ENCODE peak calls at places on chromosomes 1 and 21, in six cellular contexts. U is breast epithelium, B is mesendoderm, V is T-helper 9 cell, Y is Daoy, X is mesenteric fat pad. W is an unnamed sample.

GRCh38 chr1:183733610-183734219 is 71.2 kb upstream of the RGL1 start:
- DNase-seq in U (no peak), B (no peak), V (no peak), Y (no peak), X (no peak), W (peak; percentile 18)

GRCh38 chr1:209485167-209485566 is 98.3 kb upstream of the CAMK1G start:
- DNase-seq in U (no peak), B (no peak), V (no peak), Y (peak; percentile 86), X (no peak), W (no peak)

GRCh38 chr1:178651742-178652141 is 73.3 kb upstream of the RALGPS2 start:
- DNase-seq in U (no peak), B (no peak), V (no peak), Y (no peak), X (no peak), W (peak; percentile 52)

GRCh38 chr1:1211541-1212511 is 2.1 kb downstream of the TNFRSF4 start:
- DNase-seq in U (no peak), B (no peak), V (no peak), Y (no peak), X (no peak), W (no peak)

GRCh38 chr1:9705337-9706098 is 54.0 kb downstream of the PIK3CD start:
- DNase-seq in U (no peak), B (no peak), V (no peak), Y (no peak), X (no peak), W (no peak)

GRCh38 chr21:31181089-31181757 is 142.9 kb upstream of the KRTAP19-8 start:
- DNase-seq in U (no peak), B (no peak), V (peak; percentile 12), Y (no peak), X (no peak), W (no peak)

GRCh38 chr1:186967659-186968394 is 139.1 kb downstream of the PLA2G4A start:
- DNase-seq in U (no peak), B (peak; percentile 76), V (no peak), Y (no peak), X (no peak), W (no peak)

GRCh38 chr1:3034728-3035610 is 13.7 kb downstream of the ACTRT2 start:
- DNase-seq in U (no peak), B (no peak), V (no peak), Y (no peak), X (peak; percentile 72), W (no peak)

GRCh38 chr1:182122265-182122664 is 60.8 kb upstream of the ZNF648 start:
- DNase-seq in U (no peak), B (no peak), V (no peak), Y (peak; percentile 36), X (no peak), W (no peak)

GRCh38 chr1:167501513-167502191 is 16.7 kb downstream of the CD247 start:
- DNase-seq in U (no peak), B (no peak), V (no peak), Y (no peak), X (no peak), W (no peak)

GRCh38 chr1:154608522-154609294 is 722 bp upstream of the ADAR start:
- DNase-seq in U (peak; percentile 47), B (peak; percentile 90), V (peak; percentile 16), Y (peak; percentile 65), X (no peak), W (peak; percentile 46)

GRCh38 chr1:93636712-93637111 is 44.9 kb downstream of the BCAR3 start:
- DNase-seq in U (no peak), B (no peak), V (no peak), Y (no peak), X (no peak), W (no peak)